ENCODE peak calls at places on chromosomes 5 and 9, in four cellular contexts. C is lower lobe of right lung, K is cardiac muscle cell, F is tibial nerve. S is an unnamed sample.

GRCh38 chr5:178196986-178197385 is 7.3 kb upstream of the HNRNPAB start:
- DNase-seq in F (no peak), C (no peak), K (no peak), S (no peak)

GRCh38 chr5:181047921-181048320 is 7.9 kb downstream of the BTNL9 start:
- DNase-seq in F (no peak), K (no peak), C (no peak), S (no peak)

GRCh38 chr9:110261631-110262030 is 5.3 kb upstream of the TXN start:
- DNase-seq in F (no peak), C (no peak), K (no peak), S (no peak)

GRCh38 chr5:67206381-67207328 is 10.1 kb upstream of the CD180 start:
- DNase-seq in F (no peak), C (peak; percentile 68), K (no peak), S (peak; percentile 73)

GRCh38 chr5:125798311-125798710 is 624.9 kb upstream of the GRAMD2B start:
- DNase-seq in C (no peak), F (no peak), K (peak; percentile 71), S (no peak)

GRCh38 chr5:154520861-154521453 is 42.9 kb upstream of the HAND1 start:
- DNase-seq in F (no peak), C (peak; percentile 54), K (peak; percentile 81), S (no peak)

GRCh38 chr9:38318755-38319495 is 73.6 kb upstream of the ALDH1B1 start:
- DNase-seq in K (peak; percentile 35), F (no peak), C (no peak), S (no peak)

GRCh38 chr5:179762079-179762780 is 29.6 kb downstream of the MAML1 start:
- DNase-seq in C (no peak), F (no peak), K (no peak), S (peak; percentile 32)

GRCh38 chr5:140073296-140073695 is 30.2 kb upstream of the NRG2 start:
- DNase-seq in K (no peak), C (no peak), F (no peak), S (peak; percentile 45)

GRCh38 chr9:105361873-105362272 is 86.0 kb upstream of the FSD1L start:
- DNase-seq in C (no peak), F (no peak), K (no peak), S (no peak)

GRCh38 chr9:128764361-128764760 is 7.4 kb downstream of the ZER1 start:
- DNase-seq in K (no peak), C (no peak), F (no peak), S (no peak)

GRCh38 chr9:38337706-38338264 is 54.7 kb upstream of the ALDH1B1 start:
- DNase-seq in C (no peak), K (no peak), F (no peak), S (no peak)

GRCh38 chr5:170427672-170428236 is 38.6 kb upstream of the KCNMB1 start:
- DNase-seq in C (no peak), K (peak; percentile 19), F (no peak), S (no peak)

GRCh38 chr5:141762316-141762715 is 80.3 kb upstream of the ARAP3 start:
- DNase-seq in K (no peak), F (no peak), C (no peak), S (no peak)

GRCh38 chr9:82721596-82721995 is 341.3 kb downstream of the RASEF start:
- DNase-seq in K (no peak), C (no peak), F (no peak), S (no peak)

GRCh38 chr5:113119271-113119924 is 142.8 kb downstream of the DCP2 start:
- DNase-seq in K (peak; percentile 23), C (peak; percentile 48), F (peak; percentile 28), S (no peak)

GRCh38 chr5:169287529-169287928 is 13.4 kb downstream of the SLIT3 start:
- DNase-seq in K (no peak), C (no peak), F (no peak), S (no peak)

GRCh38 chr5:6713274-6714181 is at the start of gene TENT4A:
- DNase-seq in F (no peak), K (peak; percentile 41), C (peak; percentile 76), S (no peak)

GRCh38 chr9:115263731-115264130 is 145.8 kb upstream of the TNC start:
- DNase-seq in F (no peak), K (no peak), C (no peak), S (no peak)

GRCh38 chr9:68775003-68775730 is 70.1 kb downstream of the PIP5K1B start:
- DNase-seq in C (no peak), K (no peak), F (no peak), S (no peak)

GRCh38 chr9:28774433-28775029 is 1201.2 kb upstream of the C9orf72 start:
- DNase-seq in C (no peak), F (no peak), K (peak; percentile 57), S (no peak)

GRCh38 chr9:94865599-94866456 is 139.3 kb downstream of the AOPEP start:
- DNase-seq in F (no peak), K (no peak), C (no peak), S (no peak)

DNA sequence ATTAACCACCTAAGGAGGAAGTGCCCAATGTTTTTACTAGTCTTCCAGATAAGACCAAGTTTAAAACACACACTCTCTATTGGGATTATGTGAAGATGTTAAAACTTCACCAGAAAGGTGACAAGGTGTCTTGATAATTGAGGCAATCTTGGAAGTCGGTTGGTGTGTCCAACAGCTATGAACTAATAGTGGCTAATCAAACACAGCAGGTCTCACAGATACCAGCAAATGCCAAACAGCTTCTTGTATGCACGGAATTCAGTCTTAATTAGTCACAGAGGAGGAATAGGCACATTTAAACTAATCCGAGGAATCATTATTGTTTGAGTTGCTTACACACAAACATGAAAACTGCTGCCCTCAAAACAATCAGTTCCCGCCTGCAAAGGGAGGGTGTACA is 214.6 kb downstream of the SEC61B start:
- DNase-seq in C (no peak), F (no peak), K (no peak), S (no peak)
- H3K4me3 ChIP-seq in C (no peak overlapping the region), F (no peak overlapping the region), K (no peak overlapping the region), S (no peak overlapping the region)

DNA sequence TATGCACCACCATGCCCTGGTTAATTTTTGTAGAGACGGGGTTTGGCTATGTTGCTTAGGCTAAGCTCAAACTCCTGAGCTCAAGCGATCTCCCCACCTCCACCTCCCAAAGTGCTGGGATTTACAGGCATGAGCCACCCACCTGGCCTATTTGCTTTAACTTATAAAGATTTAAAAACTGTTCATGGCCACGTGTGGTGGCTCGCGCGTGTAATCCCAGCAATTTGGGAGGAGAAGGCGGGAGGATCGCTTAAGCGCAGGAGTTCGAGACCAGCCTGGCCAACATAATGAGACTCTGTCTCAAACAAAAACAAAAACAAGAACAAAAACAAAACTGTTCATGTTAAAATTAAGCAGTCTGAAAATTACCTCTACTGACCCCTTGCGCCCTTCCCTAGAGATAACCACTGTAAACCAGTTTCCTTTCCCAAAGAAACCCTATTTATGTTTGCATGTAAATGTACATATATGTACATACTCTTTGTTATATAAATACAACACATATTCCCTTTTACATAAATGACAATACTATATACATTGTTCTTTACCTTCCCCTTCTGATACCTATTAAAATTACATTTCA is 1.5 kb downstream of the AK6 start:
- DNase-seq in C (no peak), F (no peak), K (no peak), S (no peak)
- H3K4me1 ChIP-seq in C (peaks cover 31% of the 10 kb centered on the region), F (peaks cover 60% of the 10 kb centered on the region), K (peaks cover 24% of the 10 kb centered on the region), S (peaks cover 24% of the 10 kb centered on the region)

DNA sequence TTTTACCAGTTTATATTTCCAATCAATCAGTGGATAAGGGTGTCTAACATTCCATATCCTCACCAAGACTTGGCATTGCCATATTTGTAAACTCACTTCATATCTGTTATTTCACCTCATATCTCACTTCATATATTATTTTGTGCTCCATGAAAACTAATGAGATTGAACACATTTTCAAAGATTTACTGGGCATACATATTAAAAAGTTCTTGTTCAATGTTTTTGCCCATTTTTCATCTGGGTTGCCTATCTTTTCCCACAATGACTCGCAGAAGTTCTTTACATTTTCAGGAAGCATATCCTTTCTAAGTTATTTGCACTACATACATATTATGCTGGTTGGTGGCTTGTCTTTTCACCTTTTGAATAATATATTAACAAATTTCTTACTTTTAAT is 15.3 kb downstream of the ZNF510 start:
- DNase-seq in F (no peak), C (no peak), K (no peak), S (no peak)
- H3K9me3 ChIP-seq in F (peaks cover 30% of the 10 kb centered on the region), C (peaks cover 100% of the 10 kb centered on the region), K (peaks cover 18% of the 10 kb centered on the region), S (peaks cover 61% of the 10 kb centered on the region)

GRCh38 chr5:82351754-82352145 is 73.6 kb upstream of the RPS23 start:
- DNase-seq in C (no peak), F (no peak), K (peak; percentile 78), S (peak; percentile 37)
- H3K4me3 ChIP-seq in C (no peak overlapping the region), F (no peak overlapping the region), K (no peak overlapping the region), S (no peak overlapping the region)

DNA sequence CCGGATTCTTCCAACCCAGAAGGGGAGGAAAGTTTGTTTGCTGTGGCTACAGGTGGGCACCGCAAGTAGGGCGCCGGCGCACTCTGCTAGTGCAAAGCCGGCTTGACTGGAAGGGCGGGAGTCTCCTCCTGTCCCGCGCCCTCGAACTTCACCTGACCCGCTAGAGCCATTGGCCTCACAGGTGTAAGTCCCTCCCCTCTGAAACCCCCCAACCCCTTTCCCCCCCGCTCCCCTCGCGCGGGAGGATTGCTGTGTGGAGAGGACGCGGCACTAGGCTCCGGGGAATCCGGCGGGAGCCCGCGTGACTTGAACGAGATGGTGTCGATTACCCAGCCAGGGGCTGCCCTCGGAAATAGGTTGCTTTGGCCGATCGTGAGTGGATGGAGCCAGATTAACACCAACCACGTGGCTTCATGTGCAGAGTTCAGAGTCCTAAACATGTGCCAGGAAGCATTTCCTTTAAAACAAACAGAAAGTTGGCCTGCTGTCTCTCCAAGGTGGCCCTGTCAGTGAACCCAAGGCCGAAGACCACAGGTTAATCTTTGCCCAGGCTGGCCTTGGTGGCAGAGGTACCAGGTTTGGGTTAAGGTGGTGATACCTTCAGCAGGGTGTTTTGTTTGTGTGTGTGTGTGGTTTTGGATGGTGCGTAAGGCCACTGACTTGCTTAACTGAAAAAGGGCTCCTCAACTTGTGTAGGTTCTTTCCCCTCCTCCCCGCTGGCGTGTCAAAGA is 1.0 kb downstream of the IQGAP2 start:
- DNase-seq in C (peak; percentile 68), F (no peak), K (peak; percentile 67), S (peak; percentile 87)
- H3K4me1 ChIP-seq in C (peaks cover 28% of the 10 kb centered on the region), F (peaks cover 42% of the 10 kb centered on the region), K (no peaks in the 10 kb centered on the region), S (peaks cover 45% of the 10 kb centered on the region)

GRCh38 chr9:134987906-134988700 is 70.4 kb upstream of the FCN1 start:
- DNase-seq in C (no peak), F (no peak), K (no peak), S (no peak)
- H3K9me3 ChIP-seq in C (peaks cover 10% of the 10 kb centered on the region), F (no peaks in the 10 kb centered on the region), K (no peaks in the 10 kb centered on the region), S (no peaks in the 10 kb centered on the region)

DNA sequence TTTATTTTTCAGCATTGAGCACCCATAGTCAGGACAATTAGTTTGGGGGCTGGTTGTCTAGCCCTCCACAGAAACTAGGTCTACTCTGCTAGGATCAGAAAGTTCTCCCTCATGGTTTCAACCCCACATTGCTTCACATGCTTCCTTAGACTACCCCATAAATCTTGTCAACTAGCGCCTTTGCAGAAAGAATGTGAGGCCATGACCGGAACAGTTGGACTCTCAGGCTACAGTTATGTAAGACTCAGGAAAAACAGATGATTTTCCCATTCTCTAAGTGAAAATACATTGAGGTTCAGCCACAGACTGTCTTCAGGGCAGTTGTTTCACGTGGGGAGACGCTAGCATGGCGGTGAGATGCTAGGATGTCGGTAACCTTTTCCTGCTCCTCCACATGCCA is 255.6 kb downstream of the NR3C1 start:
- DNase-seq in C (no peak), K (no peak), F (no peak), S (no peak)
- H3K4me3 ChIP-seq in C (no peak overlapping the region), K (no peak overlapping the region), F (no peak overlapping the region), S (no peak overlapping the region)

DNA sequence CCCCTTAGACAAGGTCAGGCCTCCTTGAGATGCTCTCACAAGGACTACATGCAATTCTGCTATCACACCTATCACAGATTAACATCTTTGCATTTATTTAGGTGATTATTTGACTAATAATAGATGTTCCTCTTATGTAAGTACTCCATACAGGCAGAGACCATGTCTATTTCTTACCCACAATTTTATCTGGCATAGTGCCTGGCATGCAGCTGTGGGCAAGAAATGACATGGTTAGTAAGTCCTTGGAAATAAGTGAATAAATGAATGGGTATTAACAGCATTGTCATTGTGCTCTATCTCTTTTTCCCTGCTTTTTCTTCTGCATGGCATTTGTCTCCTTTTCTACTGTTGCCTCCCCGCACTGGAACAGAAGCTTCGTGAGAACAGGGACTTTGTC is 49.4 kb downstream of the SLC22A5 start:
- DNase-seq in K (no peak), C (no peak), F (no peak), S (no peak)
- H3K4me1 ChIP-seq in K (peaks cover 8% of the 10 kb centered on the region), C (peaks cover 96% of the 10 kb centered on the region), F (peaks cover 84% of the 10 kb centered on the region), S (peaks cover 96% of the 10 kb centered on the region)

S was measured in CD8-positive, alpha-beta memory T cell.